ENCODE peak calls at places on chromosome 4, in five cellular contexts. Q is dorsolateral prefrontal cortex, E is HCT116, H is bronchial epithelial cell, J is cardiac fibroblast. D is an unnamed sample.

GRCh38 chr4:147325566-147325965 is 155.3 kb upstream of the EDNRA start:
- DNase-seq in Q (no peak), E (no peak), H (no peak), J (peak; percentile 71), D (no peak)

GRCh38 chr4:15396157-15396800 is 31.6 kb upstream of the C1QTNF7 start:
- DNase-seq in Q (no peak), E (peak; percentile 34), H (peak; percentile 55), J (peak; percentile 67), D (peak; percentile 64)

GRCh38 chr4:58665649-58666048 is 1555.5 kb upstream of the IGFBP7 start:
- DNase-seq in Q (no peak), E (no peak), H (no peak), J (no peak), D (no peak)

GRCh38 chr4:22522706-22523501 is 7.0 kb upstream of the ADGRA3 start:
- DNase-seq in Q (no peak), E (no peak), H (peak; percentile 90), J (no peak), D (peak; percentile 84)

GRCh38 chr4:27154706-27155105 is 294.1 kb downstream of the STIM2 start:
- DNase-seq in Q (no peak), E (no peak), H (peak; percentile 50), J (peak; percentile 5), D (peak; percentile 35)

GRCh38 chr4:21363701-21364100 is 584.9 kb downstream of the KCNIP4 start:
- DNase-seq in Q (no peak), E (no peak), H (no peak), J (no peak), D (no peak)

GRCh38 chr4:16505726-16506125 is 279.5 kb upstream of the TAPT1 start:
- DNase-seq in Q (no peak), E (no peak), H (no peak), J (peak; percentile 29), D (no peak)

GRCh38 chr4:119508281-119508680 is 120.3 kb downstream of the PDE5A start:
- DNase-seq in Q (no peak), E (no peak), H (no peak), J (peak; percentile 18), D (no peak)

GRCh38 chr4:184816962-184817361 is 8.8 kb downstream of the ACSL1 start:
- DNase-seq in Q (no peak), E (no peak), H (no peak), J (no peak), D (no peak)

GRCh38 chr4:168832746-168833575 is 177.1 kb downstream of the CBR4 start:
- DNase-seq in Q (peak; percentile 40), E (no peak), H (peak; percentile 63), J (peak; percentile 53), D (peak; percentile 75)

GRCh38 chr4:78612398-78613005 is 60.9 kb downstream of the ANXA3 start:
- DNase-seq in Q (no peak), E (no peak), H (peak; percentile 42), J (peak; percentile 75), D (peak; percentile 66)

GRCh38 chr4:139020384-139020783 is 4.8 kb downstream of the NOCT start:
- DNase-seq in Q (no peak), E (no peak), H (no peak), J (no peak), D (no peak)

GRCh38 chr4:26032142-26032541 is 118.1 kb downstream of the SMIM20 start:
- DNase-seq in Q (no peak), E (no peak), H (peak; percentile 61), J (peak; percentile 67), D (peak; percentile 44)

GRCh38 chr4:162115323-162115722 is 48.5 kb downstream of the FSTL5 start:
- DNase-seq in Q (no peak), E (no peak), H (no peak), J (no peak), D (peak; percentile 28)

GRCh38 chr4:2806392-2807355 is 13.8 kb downstream of the SH3BP2 start:
- DNase-seq in Q (peak; percentile 53), E (no peak), H (no peak), J (no peak), D (no peak)

GRCh38 chr4:8355306-8355705 is 85.2 kb downstream of the ACOX3 start:
- DNase-seq in Q (no peak), E (no peak), H (peak; percentile 82), J (no peak), D (peak; percentile 70)

GRCh38 chr4:40349561-40350198 is 14.5 kb downstream of the CHRNA9 start:
- DNase-seq in Q (no peak), E (no peak), H (peak; percentile 63), J (peak; percentile 53), D (peak; percentile 52)

GRCh38 chr4:184317234-184317918 is 99.7 kb upstream of the ENPP6 start:
- DNase-seq in Q (no peak), E (no peak), H (no peak), J (no peak), D (no peak)

GRCh38 chr4:79574741-79575451 is 166.9 kb upstream of the GK2 start:
- DNase-seq in Q (no peak), E (no peak), H (no peak), J (no peak), D (no peak)

GRCh38 chr4:121307441-121308327 is 73.1 kb downstream of the QRFPR start:
- DNase-seq in Q (no peak), E (peak; percentile 63), H (peak; percentile 80), J (peak; percentile 72), D (peak; percentile 94)

GRCh38 chr4:1041147-1041935 is 29.9 kb downstream of the FGFRL1 start:
- DNase-seq in Q (no peak), E (no peak), H (peak; percentile 40), J (peak; percentile 66), D (peak; percentile 62)

GRCh38 chr4:145019346-145019745 is 78.7 kb downstream of the ANAPC10 start:
- DNase-seq in Q (no peak), E (no peak), H (no peak), J (no peak), D (no peak)

GRCh38 chr4:988726-989721 is 2.2 kb downstream of the IDUA start:
- DNase-seq in Q (no peak), E (no peak), H (no peak), J (no peak), D (no peak)

GRCh38 chr4:89998350-89999098 is 103.9 kb downstream of the MMRN1 start:
- DNase-seq in Q (no peak), E (no peak), H (no peak), J (no peak), D (no peak)

GRCh38 chr4:148914734-148915133 is 472.5 kb upstream of the NR3C2 start:
- DNase-seq in Q (no peak), E (no peak), H (no peak), J (no peak), D (no peak)

GRCh38 chr4:143431526-143432257 is 81.8 kb upstream of the SMARCA5 start:
- DNase-seq in Q (no peak), E (no peak), H (no peak), J (no peak), D (no peak)

GRCh38 chr4:169009281-169010124 is 552 bp downstream of the CBR4 start:
- DNase-seq in Q (peak; percentile 57), E (peak; percentile 35), H (peak; percentile 50), J (peak; percentile 65), D (peak; percentile 57)

GRCh38 chr4:106652095-106652494 is 283.5 kb upstream of the GIMD1 start:
- DNase-seq in Q (no peak), E (no peak), H (no peak), J (no peak), D (no peak)

GRCh38 chr4:54017974-54018373 is 46.4 kb downstream of the CHIC2 start:
- DNase-seq in Q (no peak), E (no peak), H (no peak), J (no peak), D (no peak)

GRCh38 chr4:15197005-15197404 is 194.7 kb downstream of the CPEB2 start:
- DNase-seq in Q (no peak), E (no peak), H (peak; percentile 27), J (peak; percentile 72), D (peak; percentile 36)

DNA sequence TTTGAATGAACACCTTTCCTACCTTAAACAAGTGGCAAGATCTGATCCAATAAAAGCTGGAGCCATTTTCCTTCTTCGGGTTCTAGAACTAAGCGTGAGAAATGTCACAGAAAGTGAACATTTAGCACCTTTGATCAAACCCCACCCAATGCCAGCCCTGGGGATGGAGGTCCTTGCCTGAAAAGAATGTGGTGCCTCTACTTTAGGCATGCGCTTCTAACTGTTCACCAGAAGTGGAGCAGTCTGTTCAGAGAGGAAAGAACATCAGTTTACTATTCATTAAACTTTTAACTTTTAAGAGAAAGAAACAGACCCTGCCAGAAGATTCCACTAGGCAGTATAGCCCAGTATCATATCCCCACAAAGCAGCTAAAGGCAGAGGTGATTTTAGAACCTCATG is 75.9 kb downstream of the INTS12 start:
- DNase-seq in Q (no peak), E (no peak), H (no peak), J (no peak), D (no peak)
- TF ChIP-seq CTCF in Q (no peak), E (no peak), H (no peak), J (no peak), D (peak; percentile 21)

GRCh38 chr4:80781436-80781835 is 249.1 kb upstream of the BMP3 start:
- DNase-seq in Q (no peak), E (no peak), H (peak; percentile 6), J (no peak), D (no peak)

GRCh38 chr4:80790152-80790551 is 240.4 kb upstream of the BMP3 start:
- DNase-seq in Q (no peak), E (no peak), H (no peak), J (no peak), D (no peak)

GRCh38 chr4:80788798-80789197 is 241.7 kb upstream of the BMP3 start:
- DNase-seq in Q (no peak), E (no peak), H (no peak), J (peak; percentile 8), D (no peak)

GRCh38 chr4:80787306-80787705 is 243.2 kb upstream of the BMP3 start:
- DNase-seq in Q (no peak), E (no peak), H (no peak), J (no peak), D (no peak)
- H3K4me3 ChIP-seq in Q (no peak overlapping the region), E (no peak overlapping the region), H (no peak overlapping the region), J (no peak overlapping the region), D (no peak overlapping the region)

DNA sequence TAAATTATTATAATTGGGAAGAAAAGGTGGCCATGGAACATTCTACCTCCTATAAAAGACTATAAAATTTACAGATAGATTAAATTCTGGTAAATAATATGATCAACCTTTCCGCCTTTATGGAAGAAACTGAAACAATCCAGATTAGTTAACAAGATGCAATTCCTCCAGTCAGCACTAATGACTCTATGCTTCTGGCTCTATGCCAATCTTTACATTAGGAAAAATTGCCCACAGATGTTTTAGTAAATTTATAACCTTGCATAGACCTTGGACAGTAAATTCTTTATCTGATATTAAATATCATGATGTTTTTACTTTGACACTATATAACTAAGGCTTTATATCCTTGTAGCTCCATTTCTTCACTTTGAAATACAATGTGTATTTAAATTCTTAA is 2302.5 kb downstream of the ARAP2 start:
- DNase-seq in Q (no peak), E (no peak), H (peak; percentile 1), J (peak; percentile 8), D (peak; percentile 18)
- TF ChIP-seq CTCF in Q (no peak), E (no peak), H (no peak), J (no peak), D (no peak)

DNA sequence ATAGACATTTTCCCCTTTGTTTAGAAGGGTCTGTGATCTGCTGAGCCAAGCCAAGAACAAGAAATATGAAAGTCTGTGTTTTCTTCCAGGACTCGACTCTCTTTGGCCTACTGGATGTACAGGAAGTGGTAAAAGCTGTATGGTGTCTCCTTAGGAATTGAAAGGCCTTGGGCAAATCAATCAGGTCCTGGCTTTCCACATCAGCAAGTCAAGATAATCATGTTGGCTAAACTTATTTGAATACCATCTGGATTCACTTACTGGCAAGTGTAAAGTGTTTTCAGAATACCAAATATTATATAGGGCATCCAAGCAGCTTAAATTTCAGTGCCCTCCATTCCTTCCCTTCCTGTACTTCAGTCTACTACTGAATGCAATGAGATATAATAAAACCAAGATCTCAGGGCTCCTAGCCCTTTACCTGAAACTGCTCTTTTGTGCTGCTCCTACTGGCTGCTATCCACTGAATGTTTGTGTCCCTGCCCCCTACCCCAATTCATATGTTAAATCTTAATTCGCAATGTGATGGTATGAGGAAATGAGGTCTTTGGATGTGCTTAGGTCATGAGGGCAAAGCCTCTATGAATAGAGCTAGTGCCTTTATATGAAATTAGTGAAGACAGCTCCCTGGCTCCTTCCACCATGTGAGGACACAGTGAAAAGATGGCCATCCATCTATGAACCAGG is 578.0 kb downstream of the SPRY1 start:
- DNase-seq in Q (no peak), E (no peak), H (no peak), J (no peak), D (no peak)
- H3K4me3 ChIP-seq in Q (no peak overlapping the region), E (no peak overlapping the region), H (no peak overlapping the region), J (no peak overlapping the region), D (no peak overlapping the region)